ENCODE peak calls at places on chromosomes 1 and 21, in eight cellular contexts. W is H4; L is substantia nigra; Z is activated CD4-positive, alpha-beta T cell treated with anti-CD3 and anti-CD28 coated beads, Interleukin-2, amount 50 U/mL, for 48 hours; J is left kidney; B is sciatic nerve; A is activated naive CD4-positive, alpha-beta T cell treated with Interleukin-2 at 50 U/mL for 16 hours; D is stimulated activated CD8-positive, alpha-beta memory T cell treated with anti-CD3 and anti-CD28 coated beads, Interleukin-15, amount 100 ng/mL, for 1 hour. R is an unnamed sample.

GRCh38 chr1:86779308-86780191 is 75.2 kb downstream of the SH3GLB1 start:
- DNase-seq in Z (no peak), A (no peak), D (no peak), L (no peak), W (peak), B (no peak), J (no peak), R (peak)

GRCh38 chr21:45013271-45013841 is 61.0 kb upstream of the ADARB1 start:
- DNase-seq in L (no peak), J (no peak), W (no peak), D (no peak), Z (no peak), A (no peak), B (peak), R (no peak)

GRCh38 chr1:114745351-114745750 is 12.4 kb downstream of the CSDE1 start:
- DNase-seq in A (no peak), B (no peak), D (no peak), W (no peak), J (no peak), L (no peak), Z (no peak), R (no peak)

GRCh38 chr21:45246535-45247320 is 41.0 kb downstream of the POFUT2 start:
- DNase-seq in L (no peak), A (no peak), W (no peak), D (no peak), J (peak), B (no peak), Z (no peak), R (no peak)

GRCh38 chr1:194084755-194085154 is 898.3 kb upstream of the B3GALT2 start:
- DNase-seq in Z (no peak), W (no peak), A (no peak), D (no peak), J (no peak), B (no peak), L (no peak), R (no peak)

GRCh38 chr1:248828845-248829244 is 3.1 kb upstream of the SH3BP5L start:
- DNase-seq in W (no peak), A (no peak), B (no peak), L (no peak), D (no peak), Z (no peak), J (no peak), R (peak)

GRCh38 chr1:25774921-25775774 is 24.8 kb upstream of the SELENON start:
- DNase-seq in L (no peak), B (no peak), W (no peak), A (peak), D (peak), Z (peak), J (peak), R (no peak)

GRCh38 chr1:100627018-100627716 is 89.2 kb downstream of the GPR88 start:
- DNase-seq in Z (no peak), D (no peak), J (no peak), B (no peak), L (no peak), W (peak), A (no peak), R (peak)

GRCh38 chr1:19477284-19478240 is 7.8 kb downstream of the CAPZB start:
- DNase-seq in J (no peak), W (no peak), Z (peak), L (no peak), D (no peak), B (no peak), A (peak), R (no peak)

GRCh38 chr1:50978852-50979781 is 9.1 kb downstream of the CDKN2C start:
- DNase-seq in W (peak), A (no peak), D (no peak), J (no peak), L (no peak), B (no peak), Z (no peak), R (no peak)

GRCh38 chr1:85451236-85451830 is 13.6 kb downstream of the DDAH1 start:
- DNase-seq in A (no peak), J (no peak), B (no peak), L (no peak), W (no peak), D (no peak), Z (no peak), R (no peak)